ENCODE peak calls at places on chromosomes 3 and 15, in four cellular contexts. T is mesendoderm, L is transverse colon, F is upper lobe of right lung. Y is an unnamed sample.
A peak's percentile ranks its signal among the peaks of the same experiment; 100 is the strongest.

GRCh38 chr3:192958219-192958872 is 40.7 kb upstream of the MB21D2 start:
- DNase-seq in T (no peak), L (no peak), F (no peak), Y (no peak)

GRCh38 chr3:85433334-85433733 is 474.5 kb downstream of the CADM2 start:
- DNase-seq in T (peak; percentile 17), L (no peak), F (no peak), Y (no peak)

GRCh38 chr3:79066481-79066880 is 701.3 kb downstream of the ROBO1 start:
- DNase-seq in T (no peak), L (no peak), F (no peak), Y (no peak)

GRCh38 chr15:36356978-36357582 is 222.3 kb upstream of the CDIN1 start:
- DNase-seq in T (no peak), L (no peak), F (no peak), Y (no peak)

GRCh38 chr3:33612641-33613040 is 105.4 kb downstream of the CLASP2 start:
- DNase-seq in T (no peak), L (no peak), F (no peak), Y (no peak)

GRCh38 chr3:58384381-58385090 is 49.1 kb downstream of the PDHB start:
- DNase-seq in T (no peak), L (no peak), F (no peak), Y (no peak)

GRCh38 chr3:78825118-78825857 is 942.5 kb downstream of the ROBO1 start:
- DNase-seq in T (no peak), L (no peak), F (no peak), Y (no peak)

GRCh38 chr3:17149744-17150143 is 265.0 kb downstream of the PLCL2 start:
- DNase-seq in T (no peak), L (no peak), F (no peak), Y (no peak)

GRCh38 chr15:29123171-29123570 is 146.5 kb downstream of the NSMCE3 start:
- DNase-seq in T (no peak), L (no peak), F (no peak), Y (no peak)

GRCh38 chr3:179861292-179861691 is 175.4 kb downstream of the PEX5L start:
- DNase-seq in T (no peak), L (no peak), F (no peak), Y (no peak)

GRCh38 chr3:13548696-13549512 is at the start of gene FBLN2:
- DNase-seq in T (peak; percentile 78), L (peak; percentile 15), F (peak; percentile 72), Y (peak; percentile 87)

GRCh38 chr3:79960594-79960993 is 192.8 kb upstream of the ROBO1 start:
- DNase-seq in T (no peak), L (no peak), F (no peak), Y (no peak)

GRCh38 chr3:155243512-155243921 is 50.0 kb downstream of the STRIT1 start:
- DNase-seq in T (no peak), L (no peak), F (no peak), Y (no peak)

GRCh38 chr3:127473244-127474024 is 117.1 kb downstream of the TPRA1 start:
- DNase-seq in T (peak; percentile 85), L (no peak), F (no peak), Y (peak; percentile 48)

GRCh38 chr3:187986514-187986934 is 167.4 kb upstream of the LPP start:
- DNase-seq in T (peak; percentile 57), L (no peak), F (no peak), Y (no peak)

GRCh38 chr3:131338948-131339640 is 42.5 kb upstream of the NUDT16 start:
- DNase-seq in T (no peak), L (no peak), F (no peak), Y (no peak)

GRCh38 chr3:195881276-195881988 is 26.9 kb downstream of the TNK2 start:
- DNase-seq in T (no peak), L (no peak), F (no peak), Y (no peak)

GRCh38 chr15:60385620-60386552 is 11.9 kb downstream of the ANXA2 start:
- DNase-seq in T (no peak), L (no peak), F (no peak), Y (no peak)

GRCh38 chr3:153043729-153044314 is 118.2 kb upstream of the RAP2B start:
- DNase-seq in T (peak; percentile 22), L (no peak), F (no peak), Y (no peak)

GRCh38 chr15:77581896-77582569 is 50.7 kb downstream of the LINGO1 start:
- DNase-seq in T (no peak), L (peak; percentile 26), F (no peak), Y (no peak)

GRCh38 chr3:65402597-65402996 is 636.1 kb downstream of the MAGI1 start:
- DNase-seq in T (peak; percentile 79), L (peak; percentile 30), F (no peak), Y (no peak)

GRCh38 chr3:196012941-196013471 is 68.9 kb downstream of the TFRC start:
- DNase-seq in T (no peak), L (no peak), F (no peak), Y (no peak)

GRCh38 chr3:134354612-134355275 is 19.5 kb downstream of the AMOTL2 start:
- DNase-seq in T (no peak), L (no peak), F (peak; percentile 21), Y (peak; percentile 44)

GRCh38 chr3:43024183-43024865 is 45.2 kb downstream of the GASK1A start:
- DNase-seq in T (peak; percentile 33), L (no peak), F (no peak), Y (no peak)

GRCh38 chr3:112293368-112294321 is at the start of gene SLC9C1:
- DNase-seq in T (peak; percentile 83), L (peak; percentile 40), F (peak; percentile 36), Y (peak; percentile 66)

GRCh38 chr15:73914145-73914544 is 12.1 kb upstream of the LOXL1 start:
- DNase-seq in T (no peak), L (no peak), F (no peak), Y (no peak)

GRCh38 chr15:65942436-65942835 is 73.1 kb downstream of the RAB11A start:
- DNase-seq in T (no peak), L (no peak), F (no peak), Y (no peak)

GRCh38 chr15:56353119-56353518 is 12.1 kb upstream of the TEX9 start:
- DNase-seq in T (no peak), L (no peak), F (no peak), Y (no peak)

GRCh38 chr3:25830373-25831305 is 40.7 kb downstream of the OXSM start:
- DNase-seq in T (peak; percentile 34), L (no peak), F (no peak), Y (no peak)

GRCh38 chr3:149419816-149420215 is 42.4 kb upstream of the TM4SF1 start:
- DNase-seq in T (no peak), L (no peak), F (no peak), Y (no peak)

GRCh38 chr3:161413855-161414210 is 42.5 kb upstream of the SPTSSB start:
- DNase-seq in T (no peak), L (no peak), F (no peak), Y (no peak)

DNA sequence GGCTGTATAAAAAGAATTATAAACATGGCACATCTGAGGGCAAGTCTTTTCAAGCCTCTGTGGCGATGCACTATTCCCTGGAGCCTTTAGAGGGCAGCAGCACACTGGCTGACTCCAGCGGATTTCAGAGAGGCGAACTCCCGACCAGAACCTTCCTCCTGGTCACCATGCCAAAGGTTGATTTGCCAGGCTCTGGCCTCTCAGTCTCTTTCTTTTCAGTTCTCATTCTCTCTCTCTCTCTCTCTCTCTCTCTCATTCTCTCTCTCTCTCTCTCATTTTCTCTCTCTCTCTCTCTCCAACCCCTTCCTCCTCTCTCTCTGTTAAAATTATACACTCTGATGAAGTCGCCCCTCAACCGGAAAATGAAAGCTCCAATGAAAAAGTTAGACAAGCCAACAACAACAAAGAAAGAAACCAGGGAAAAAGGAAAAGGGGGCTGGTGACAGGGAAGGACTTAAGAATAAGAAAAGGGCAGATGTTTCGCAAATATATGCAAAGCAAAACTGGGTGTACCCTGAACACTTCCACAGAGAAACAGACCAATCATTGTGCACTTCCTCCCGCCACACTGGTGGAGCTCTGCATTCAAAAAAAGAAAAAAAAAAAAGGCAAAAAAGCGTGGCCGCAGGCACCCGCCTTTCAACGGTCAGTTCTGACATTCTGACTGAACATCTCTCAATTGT is 90.2 kb downstream of the TIGIT start:
- DNase-seq in T (peak; percentile 80), L (peak; percentile 77), F (peak; percentile 76), Y (peak; percentile 74)
- H3K4me3 ChIP-seq in T (no peak overlapping the region), L (peak overlapping the region; percentile 44), F (peak overlapping the region; percentile 43), Y (no peak overlapping the region)

DNA sequence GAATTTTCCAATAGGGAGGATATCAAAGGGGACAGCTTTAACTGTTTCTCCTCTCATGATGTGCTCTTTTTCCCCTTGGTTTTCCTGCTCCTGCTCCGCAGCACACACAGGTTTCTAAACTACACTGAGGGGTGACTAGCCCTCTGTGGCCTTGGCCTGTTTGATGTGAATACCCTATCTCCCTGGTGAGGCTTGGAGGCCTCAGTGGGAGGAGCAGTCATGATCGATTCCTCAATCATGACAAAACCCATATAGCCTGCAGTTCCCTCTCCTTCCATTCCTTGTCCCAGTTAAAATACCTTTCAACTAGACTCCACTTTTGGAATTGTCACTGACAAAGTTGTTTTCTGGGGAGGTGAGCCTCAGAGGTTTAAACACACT is 24.0 kb upstream of the USP3 start:
- DNase-seq in T (no peak), L (no peak), F (no peak), Y (no peak)
- H3K4me3 ChIP-seq in T (no peak overlapping the region), L (no peak overlapping the region), F (no peak overlapping the region), Y (no peak overlapping the region)

GRCh38 chr3:38837358-38837757 is 21.3 kb upstream of the SCN10A start:
- DNase-seq in T (peak; percentile 61), L (no peak), F (no peak), Y (no peak)

GRCh38 chr3:38840987-38841386 is 25.0 kb upstream of the SCN10A start:
- DNase-seq in T (no peak), L (no peak), F (no peak), Y (no peak)

GRCh38 chr3:38836561-38836960 is 20.5 kb upstream of the SCN10A start:
- DNase-seq in T (peak; percentile 76), L (no peak), F (no peak), Y (no peak)

GRCh38 chr3:38843898-38844297 is 27.9 kb upstream of the SCN10A start:
- DNase-seq in T (peak; percentile 63), L (no peak), F (no peak), Y (no peak)

DNA sequence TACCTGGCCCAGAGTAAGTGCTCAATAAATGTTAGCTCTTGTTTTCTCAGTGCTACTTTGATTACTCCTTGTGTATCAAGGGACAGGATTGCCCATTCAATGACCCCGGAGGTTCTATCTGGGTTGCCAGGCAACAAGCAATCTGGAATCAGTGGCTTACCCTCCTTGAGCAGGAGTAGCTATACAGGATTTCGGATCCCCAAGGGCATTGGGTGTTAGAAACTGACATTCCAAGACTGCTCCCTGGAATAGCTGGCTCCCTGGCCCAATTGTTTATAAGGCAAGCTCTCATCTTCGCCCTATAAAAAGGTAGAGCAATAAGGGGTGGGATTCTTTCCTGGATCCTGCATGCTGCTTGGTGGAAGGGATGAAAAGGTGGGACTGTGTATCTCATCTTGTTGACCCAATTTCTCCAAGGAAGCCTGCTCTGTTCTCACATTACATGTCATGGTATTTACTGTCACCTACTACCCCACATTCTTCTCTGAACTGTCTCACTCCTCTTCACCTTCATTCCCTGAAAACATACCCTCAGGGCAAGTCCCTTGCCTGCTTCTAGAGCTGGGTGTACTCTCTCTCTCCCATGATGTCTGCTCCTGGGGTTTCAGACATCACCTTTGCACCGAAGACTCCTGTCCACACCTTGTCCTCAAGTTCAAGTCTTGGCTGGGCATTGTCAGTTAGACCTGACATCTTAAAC is 26.4 kb upstream of the SCN10A start:
- DNase-seq in T (peak; percentile 61), L (no peak), F (no peak), Y (no peak)
- H3K4me3 ChIP-seq in T (no peak overlapping the region), L (no peak overlapping the region), F (no peak overlapping the region), Y (no peak overlapping the region)

DNA sequence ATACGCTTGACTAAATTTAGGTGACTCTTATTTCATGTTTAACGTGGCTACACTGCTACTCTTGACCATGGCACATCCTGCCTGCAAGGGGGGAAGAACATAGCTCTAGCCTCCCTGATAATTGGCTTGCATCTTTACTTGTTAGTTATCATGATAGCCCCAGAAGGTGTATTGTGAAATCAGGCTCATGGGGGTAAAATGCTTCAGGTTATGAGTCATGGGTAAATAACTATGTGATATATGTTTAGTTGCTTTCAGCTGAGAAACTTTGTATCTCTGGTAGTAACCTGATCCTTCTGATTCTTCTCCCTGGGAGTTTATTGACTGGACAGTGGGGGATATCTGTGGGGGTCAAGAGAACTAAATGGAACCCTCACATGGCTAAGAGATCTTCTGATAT is 660.8 kb upstream of the UBE2E2 start:
- DNase-seq in T (peak; percentile 8), L (no peak), F (no peak), Y (no peak)
- H3K4me3 ChIP-seq in T (no peak overlapping the region), L (no peak overlapping the region), F (no peak overlapping the region), Y (no peak overlapping the region)

Y was measured in Caco-2.